ENCODE peak calls at places on chromosomes 5 and 9, in ten cellular contexts. One of them, this sample, is unnamed.

GRCh38 chr9:88722753-88723152 is 187.8 kb downstream of the NXNL2 start:
- DNase-seq in AG09319: no peak
- DNase-seq in effector memory CD4-positive, alpha-beta T cell: no peak
- DNase-seq in SHP77 treated with DMSO at 0.1 percent for 48 hours: no peak
- DNase-seq in Peyer's patch: no peak
- DNase-seq in NCI-H1092: no peak
- DNase-seq in activated T-helper 1 cell treated with anti-CD3 and anti-CD28 coated beads, Interleukin-12 subunit alpha, Interleukin-12 subunit beta, Interleukin-2, Interleukin-4 antibody, amounts not matched to agents 30 ng/mL and 10 ng/mL and 1 ng/mL, durations not matched to agents 14 hours and 24 hours and 36 hours: no peak
- DNase-seq in GDM1: no peak
- DNase-seq in ELR: peak; percentile 52
- DNase-seq in right atrium auricular region: no peak
- DNase-seq in this sample: no peak

GRCh38 chr5:27906911-27907590 is 868.7 kb upstream of the CDH9 start:
- DNase-seq in NCI-H1092: no peak
- DNase-seq in right atrium auricular region: no peak
- DNase-seq in effector memory CD4-positive, alpha-beta T cell: no peak
- DNase-seq in ELR: peak; percentile 6
- DNase-seq in Peyer's patch: no peak
- DNase-seq in SHP77 treated with DMSO at 0.1 percent for 48 hours: no peak
- DNase-seq in GDM1: no peak
- DNase-seq in AG09319: no peak
- DNase-seq in activated T-helper 1 cell treated with anti-CD3 and anti-CD28 coated beads, Interleukin-12 subunit alpha, Interleukin-12 subunit beta, Interleukin-2, Interleukin-4 antibody, amounts not matched to agents 30 ng/mL and 10 ng/mL and 1 ng/mL, durations not matched to agents 14 hours and 24 hours and 36 hours: no peak
- DNase-seq in this sample: no peak

GRCh38 chr5:172903790-172904189 is 55.4 kb upstream of the RPL26L1 start:
- DNase-seq in ELR: peak; percentile 97
- DNase-seq in GDM1: no peak
- DNase-seq in NCI-H1092: no peak
- DNase-seq in effector memory CD4-positive, alpha-beta T cell: no peak
- DNase-seq in AG09319: peak; percentile 74
- DNase-seq in Peyer's patch: no peak
- DNase-seq in activated T-helper 1 cell treated with anti-CD3 and anti-CD28 coated beads, Interleukin-12 subunit alpha, Interleukin-12 subunit beta, Interleukin-2, Interleukin-4 antibody, amounts not matched to agents 30 ng/mL and 10 ng/mL and 1 ng/mL, durations not matched to agents 14 hours and 24 hours and 36 hours: no peak
- DNase-seq in SHP77 treated with DMSO at 0.1 percent for 48 hours: no peak
- DNase-seq in right atrium auricular region: no peak
- DNase-seq in this sample: no peak

GRCh38 chr9:95181226-95181818 is 136.2 kb downstream of the FANCC start:
- DNase-seq in effector memory CD4-positive, alpha-beta T cell: no peak
- DNase-seq in SHP77 treated with DMSO at 0.1 percent for 48 hours: no peak
- DNase-seq in right atrium auricular region: no peak
- DNase-seq in AG09319: no peak
- DNase-seq in ELR: peak; percentile 58
- DNase-seq in activated T-helper 1 cell treated with anti-CD3 and anti-CD28 coated beads, Interleukin-12 subunit alpha, Interleukin-12 subunit beta, Interleukin-2, Interleukin-4 antibody, amounts not matched to agents 30 ng/mL and 10 ng/mL and 1 ng/mL, durations not matched to agents 14 hours and 24 hours and 36 hours: no peak
- DNase-seq in NCI-H1092: no peak
- DNase-seq in GDM1: no peak
- DNase-seq in Peyer's patch: no peak
- DNase-seq in this sample: no peak

GRCh38 chr9:91519520-91520270 is 96.1 kb upstream of the NFIL3 start:
- DNase-seq in GDM1: no peak
- DNase-seq in AG09319: no peak
- DNase-seq in Peyer's patch: no peak
- DNase-seq in ELR: no peak
- DNase-seq in SHP77 treated with DMSO at 0.1 percent for 48 hours: no peak
- DNase-seq in activated T-helper 1 cell treated with anti-CD3 and anti-CD28 coated beads, Interleukin-12 subunit alpha, Interleukin-12 subunit beta, Interleukin-2, Interleukin-4 antibody, amounts not matched to agents 30 ng/mL and 10 ng/mL and 1 ng/mL, durations not matched to agents 14 hours and 24 hours and 36 hours: no peak
- DNase-seq in NCI-H1092: no peak
- DNase-seq in effector memory CD4-positive, alpha-beta T cell: no peak
- DNase-seq in right atrium auricular region: no peak
- DNase-seq in this sample: no peak

GRCh38 chr9:110650261-110650660 is 18.3 kb upstream of the MUSK start:
- DNase-seq in ELR: peak; percentile 97
- DNase-seq in SHP77 treated with DMSO at 0.1 percent for 48 hours: no peak
- DNase-seq in activated T-helper 1 cell treated with anti-CD3 and anti-CD28 coated beads, Interleukin-12 subunit alpha, Interleukin-12 subunit beta, Interleukin-2, Interleukin-4 antibody, amounts not matched to agents 30 ng/mL and 10 ng/mL and 1 ng/mL, durations not matched to agents 14 hours and 24 hours and 36 hours: no peak
- DNase-seq in effector memory CD4-positive, alpha-beta T cell: no peak
- DNase-seq in AG09319: peak; percentile 44
- DNase-seq in Peyer's patch: no peak
- DNase-seq in GDM1: no peak
- DNase-seq in NCI-H1092: no peak
- DNase-seq in right atrium auricular region: no peak
- DNase-seq in this sample: no peak

GRCh38 chr9:34628656-34629491 is at the start of gene ARID3C:
- DNase-seq in GDM1: no peak
- DNase-seq in AG09319: no peak
- DNase-seq in NCI-H1092: peak; percentile 40
- DNase-seq in ELR: no peak
- DNase-seq in effector memory CD4-positive, alpha-beta T cell: no peak
- DNase-seq in Peyer's patch: no peak
- DNase-seq in SHP77 treated with DMSO at 0.1 percent for 48 hours: no peak
- DNase-seq in right atrium auricular region: no peak
- DNase-seq in activated T-helper 1 cell treated with anti-CD3 and anti-CD28 coated beads, Interleukin-12 subunit alpha, Interleukin-12 subunit beta, Interleukin-2, Interleukin-4 antibody, amounts not matched to agents 30 ng/mL and 10 ng/mL and 1 ng/mL, durations not matched to agents 14 hours and 24 hours and 36 hours: no peak
- DNase-seq in this sample: no peak

GRCh38 chr5:138230981-138231589 is 18.0 kb upstream of the CDC23 start:
- DNase-seq in AG09319: no peak
- DNase-seq in activated T-helper 1 cell treated with anti-CD3 and anti-CD28 coated beads, Interleukin-12 subunit alpha, Interleukin-12 subunit beta, Interleukin-2, Interleukin-4 antibody, amounts not matched to agents 30 ng/mL and 10 ng/mL and 1 ng/mL, durations not matched to agents 14 hours and 24 hours and 36 hours: no peak
- DNase-seq in Peyer's patch: no peak
- DNase-seq in effector memory CD4-positive, alpha-beta T cell: no peak
- DNase-seq in SHP77 treated with DMSO at 0.1 percent for 48 hours: peak; percentile 24
- DNase-seq in right atrium auricular region: no peak
- DNase-seq in ELR: peak; percentile 19
- DNase-seq in GDM1: no peak
- DNase-seq in NCI-H1092: no peak
- DNase-seq in this sample: no peak

GRCh38 chr5:151363673-151364072 is 16.3 kb upstream of the SLC36A2 start:
- DNase-seq in GDM1: no peak
- DNase-seq in SHP77 treated with DMSO at 0.1 percent for 48 hours: no peak
- DNase-seq in effector memory CD4-positive, alpha-beta T cell: no peak
- DNase-seq in AG09319: no peak
- DNase-seq in activated T-helper 1 cell treated with anti-CD3 and anti-CD28 coated beads, Interleukin-12 subunit alpha, Interleukin-12 subunit beta, Interleukin-2, Interleukin-4 antibody, amounts not matched to agents 30 ng/mL and 10 ng/mL and 1 ng/mL, durations not matched to agents 14 hours and 24 hours and 36 hours: no peak
- DNase-seq in Peyer's patch: no peak
- DNase-seq in ELR: no peak
- DNase-seq in NCI-H1092: no peak
- DNase-seq in right atrium auricular region: no peak
- DNase-seq in this sample: no peak

GRCh38 chr9:10873999-10874398 is 261.2 kb upstream of the PTPRD start:
- DNase-seq in GDM1: no peak
- DNase-seq in ELR: no peak
- DNase-seq in Peyer's patch: no peak
- DNase-seq in SHP77 treated with DMSO at 0.1 percent for 48 hours: no peak
- DNase-seq in right atrium auricular region: no peak
- DNase-seq in AG09319: no peak
- DNase-seq in effector memory CD4-positive, alpha-beta T cell: no peak
- DNase-seq in NCI-H1092: no peak
- DNase-seq in activated T-helper 1 cell treated with anti-CD3 and anti-CD28 coated beads, Interleukin-12 subunit alpha, Interleukin-12 subunit beta, Interleukin-2, Interleukin-4 antibody, amounts not matched to agents 30 ng/mL and 10 ng/mL and 1 ng/mL, durations not matched to agents 14 hours and 24 hours and 36 hours: no peak
- DNase-seq in this sample: no peak

GRCh38 chr9:122865300-122865699 is 36.9 kb upstream of the PDCL start:
- DNase-seq in SHP77 treated with DMSO at 0.1 percent for 48 hours: no peak
- DNase-seq in GDM1: no peak
- DNase-seq in Peyer's patch: no peak
- DNase-seq in right atrium auricular region: no peak
- DNase-seq in effector memory CD4-positive, alpha-beta T cell: no peak
- DNase-seq in ELR: no peak
- DNase-seq in AG09319: no peak
- DNase-seq in activated T-helper 1 cell treated with anti-CD3 and anti-CD28 coated beads, Interleukin-12 subunit alpha, Interleukin-12 subunit beta, Interleukin-2, Interleukin-4 antibody, amounts not matched to agents 30 ng/mL and 10 ng/mL and 1 ng/mL, durations not matched to agents 14 hours and 24 hours and 36 hours: no peak
- DNase-seq in NCI-H1092: no peak
- DNase-seq in this sample: no peak

GRCh38 chr9:137237759-137238726 is 3.0 kb upstream of the TUBB4B start:
- DNase-seq in ELR: no peak
- DNase-seq in GDM1: no peak
- DNase-seq in AG09319: no peak
- DNase-seq in activated T-helper 1 cell treated with anti-CD3 and anti-CD28 coated beads, Interleukin-12 subunit alpha, Interleukin-12 subunit beta, Interleukin-2, Interleukin-4 antibody, amounts not matched to agents 30 ng/mL and 10 ng/mL and 1 ng/mL, durations not matched to agents 14 hours and 24 hours and 36 hours: no peak
- DNase-seq in NCI-H1092: peak; percentile 47
- DNase-seq in right atrium auricular region: no peak
- DNase-seq in Peyer's patch: no peak
- DNase-seq in effector memory CD4-positive, alpha-beta T cell: no peak
- DNase-seq in SHP77 treated with DMSO at 0.1 percent for 48 hours: peak; percentile 70
- DNase-seq in this sample: no peak

This sample was measured in type B pancreatic cell.